ENCODE peak calls at places on chromosomes 1 and 21, in seven cellular contexts. One of them, this sample, is unnamed.

GRCh38 chr1:56654126-56654923 is 9.2 kb downstream of the PRKAA2 start:
- DNase-seq in activated CD4-positive, alpha-beta T cell treated with anti-CD3 and anti-CD28 coated beads for 36 hours: no peak
- DNase-seq in SIG-M5: no peak
- DNase-seq in NCI-H1436: no peak
- DNase-seq in left ventricle myocardium inferior: no peak
- DNase-seq in right cardiac atrium: no peak
- DNase-seq in H4: no peak
- DNase-seq in this sample: no peak

GRCh38 chr1:244836598-244836997 is 1.1 kb downstream of the COX20 start:
- DNase-seq in SIG-M5: no peak
- DNase-seq in activated CD4-positive, alpha-beta T cell treated with anti-CD3 and anti-CD28 coated beads for 36 hours: no peak
- DNase-seq in right cardiac atrium: no peak
- DNase-seq in NCI-H1436: no peak
- DNase-seq in left ventricle myocardium inferior: no peak
- DNase-seq in H4: no peak
- DNase-seq in this sample: no peak

GRCh38 chr1:29521438-29521715 is 285.1 kb downstream of the PTPRU start:
- DNase-seq in H4: no peak
- DNase-seq in activated CD4-positive, alpha-beta T cell treated with anti-CD3 and anti-CD28 coated beads for 36 hours: no peak
- DNase-seq in SIG-M5: no peak
- DNase-seq in left ventricle myocardium inferior: no peak
- DNase-seq in right cardiac atrium: no peak
- DNase-seq in NCI-H1436: no peak
- DNase-seq in this sample: no peak

GRCh38 chr1:44512313-44512885 is 107.3 kb downstream of the RNF220 start:
- DNase-seq in left ventricle myocardium inferior: no peak
- DNase-seq in H4: no peak
- DNase-seq in NCI-H1436: no peak
- DNase-seq in activated CD4-positive, alpha-beta T cell treated with anti-CD3 and anti-CD28 coated beads for 36 hours: peak
- DNase-seq in SIG-M5: no peak
- DNase-seq in right cardiac atrium: no peak
- DNase-seq in this sample: no peak

GRCh38 chr1:174643206-174643605 is 195.4 kb downstream of the GPR52 start:
- DNase-seq in right cardiac atrium: no peak
- DNase-seq in activated CD4-positive, alpha-beta T cell treated with anti-CD3 and anti-CD28 coated beads for 36 hours: no peak
- DNase-seq in SIG-M5: no peak
- DNase-seq in NCI-H1436: no peak
- DNase-seq in H4: no peak
- DNase-seq in left ventricle myocardium inferior: no peak
- DNase-seq in this sample: no peak

GRCh38 chr21:23452384-23453083 is 2154.7 kb downstream of the MRPL39 start:
- DNase-seq in NCI-H1436: peak
- DNase-seq in right cardiac atrium: peak
- DNase-seq in H4: peak
- DNase-seq in activated CD4-positive, alpha-beta T cell treated with anti-CD3 and anti-CD28 coated beads for 36 hours: peak
- DNase-seq in SIG-M5: no peak
- DNase-seq in left ventricle myocardium inferior: no peak
- DNase-seq in this sample: no peak

GRCh38 chr1:237411621-237412020 is 369.6 kb downstream of the RYR2 start:
- DNase-seq in left ventricle myocardium inferior: no peak
- DNase-seq in SIG-M5: no peak
- DNase-seq in right cardiac atrium: no peak
- DNase-seq in H4: peak
- DNase-seq in NCI-H1436: no peak
- DNase-seq in activated CD4-positive, alpha-beta T cell treated with anti-CD3 and anti-CD28 coated beads for 36 hours: peak
- DNase-seq in this sample: no peak

GRCh38 chr21:32412162-32412997 is at the start of gene EVA1C:
- DNase-seq in left ventricle myocardium inferior: peak
- DNase-seq in SIG-M5: no peak
- DNase-seq in right cardiac atrium: peak
- DNase-seq in H4: no peak
- DNase-seq in NCI-H1436: peak
- DNase-seq in activated CD4-positive, alpha-beta T cell treated with anti-CD3 and anti-CD28 coated beads for 36 hours: peak
- DNase-seq in this sample: peak

GRCh38 chr1:184970691-184971161 is 3.6 kb downstream of the NIBAN1 start:
- DNase-seq in NCI-H1436: no peak
- DNase-seq in H4: peak
- DNase-seq in activated CD4-positive, alpha-beta T cell treated with anti-CD3 and anti-CD28 coated beads for 36 hours: peak
- DNase-seq in SIG-M5: no peak
- DNase-seq in left ventricle myocardium inferior: no peak
- DNase-seq in right cardiac atrium: no peak
- DNase-seq in this sample: no peak

GRCh38 chr21:21268061-21268471 is 269.9 kb downstream of the NCAM2 start:
- DNase-seq in activated CD4-positive, alpha-beta T cell treated with anti-CD3 and anti-CD28 coated beads for 36 hours: no peak
- DNase-seq in NCI-H1436: no peak
- DNase-seq in left ventricle myocardium inferior: no peak
- DNase-seq in H4: no peak
- DNase-seq in right cardiac atrium: no peak
- DNase-seq in SIG-M5: no peak
- DNase-seq in this sample: no peak

GRCh38 chr1:230986976-230987375 is 8.1 kb downstream of the ARV1 start:
- DNase-seq in SIG-M5: no peak
- DNase-seq in right cardiac atrium: no peak
- DNase-seq in H4: no peak
- DNase-seq in left ventricle myocardium inferior: no peak
- DNase-seq in activated CD4-positive, alpha-beta T cell treated with anti-CD3 and anti-CD28 coated beads for 36 hours: no peak
- DNase-seq in NCI-H1436: no peak
- DNase-seq in this sample: no peak

GRCh38 chr1:209761021-209761635 is 5.3 kb downstream of the TRAF3IP3 start:
- DNase-seq in SIG-M5: no peak
- DNase-seq in right cardiac atrium: no peak
- DNase-seq in NCI-H1436: no peak
- DNase-seq in H4: no peak
- DNase-seq in activated CD4-positive, alpha-beta T cell treated with anti-CD3 and anti-CD28 coated beads for 36 hours: no peak
- DNase-seq in left ventricle myocardium inferior: no peak
- DNase-seq in this sample: no peak

GRCh38 chr1:219066631-219067349 is 106.9 kb upstream of the LYPLAL1 start:
- DNase-seq in SIG-M5: no peak
- DNase-seq in activated CD4-positive, alpha-beta T cell treated with anti-CD3 and anti-CD28 coated beads for 36 hours: no peak
- DNase-seq in left ventricle myocardium inferior: no peak
- DNase-seq in NCI-H1436: peak
- DNase-seq in H4: peak
- DNase-seq in right cardiac atrium: no peak
- DNase-seq in this sample: no peak

GRCh38 chr1:87284456-87285240 is 44.0 kb upstream of the LMO4 start:
- DNase-seq in H4: no peak
- DNase-seq in NCI-H1436: no peak
- DNase-seq in left ventricle myocardium inferior: no peak
- DNase-seq in SIG-M5: no peak
- DNase-seq in right cardiac atrium: no peak
- DNase-seq in activated CD4-positive, alpha-beta T cell treated with anti-CD3 and anti-CD28 coated beads for 36 hours: no peak
- DNase-seq in this sample: no peak

GRCh38 chr1:225441314-225442119 is 13.7 kb upstream of the LBR start:
- DNase-seq in NCI-H1436: no peak
- DNase-seq in right cardiac atrium: no peak
- DNase-seq in H4: no peak
- DNase-seq in activated CD4-positive, alpha-beta T cell treated with anti-CD3 and anti-CD28 coated beads for 36 hours: no peak
- DNase-seq in left ventricle myocardium inferior: no peak
- DNase-seq in SIG-M5: no peak
- DNase-seq in this sample: no peak

GRCh38 chr1:69794831-69795230 is 227.1 kb downstream of the LRRC7 start:
- DNase-seq in left ventricle myocardium inferior: no peak
- DNase-seq in right cardiac atrium: no peak
- DNase-seq in SIG-M5: no peak
- DNase-seq in activated CD4-positive, alpha-beta T cell treated with anti-CD3 and anti-CD28 coated beads for 36 hours: no peak
- DNase-seq in NCI-H1436: no peak
- DNase-seq in H4: peak
- DNase-seq in this sample: no peak

GRCh38 chr21:42532466-42533181 is 19.0 kb downstream of the SLC37A1 start:
- DNase-seq in NCI-H1436: no peak
- DNase-seq in right cardiac atrium: peak
- DNase-seq in left ventricle myocardium inferior: peak
- DNase-seq in SIG-M5: no peak
- DNase-seq in H4: peak
- DNase-seq in activated CD4-positive, alpha-beta T cell treated with anti-CD3 and anti-CD28 coated beads for 36 hours: no peak
- DNase-seq in this sample: peak

GRCh38 chr21:43209575-43210453 is 41.0 kb downstream of the CRYAA start:
- DNase-seq in right cardiac atrium: peak
- DNase-seq in H4: peak
- DNase-seq in NCI-H1436: no peak
- DNase-seq in activated CD4-positive, alpha-beta T cell treated with anti-CD3 and anti-CD28 coated beads for 36 hours: no peak
- DNase-seq in left ventricle myocardium inferior: no peak
- DNase-seq in SIG-M5: no peak
- DNase-seq in this sample: no peak

GRCh38 chr1:202968895-202969295 is 1.8 kb upstream of the CYB5R1 start:
- DNase-seq in NCI-H1436: peak
- DNase-seq in H4: peak
- DNase-seq in SIG-M5: peak
- DNase-seq in right cardiac atrium: peak
- DNase-seq in activated CD4-positive, alpha-beta T cell treated with anti-CD3 and anti-CD28 coated beads for 36 hours: peak
- DNase-seq in left ventricle myocardium inferior: peak
- DNase-seq in this sample: no peak

GRCh38 chr1:55034476-55035133 is 4.7 kb upstream of the PCSK9 start:
- DNase-seq in H4: no peak
- DNase-seq in left ventricle myocardium inferior: no peak
- DNase-seq in SIG-M5: no peak
- DNase-seq in activated CD4-positive, alpha-beta T cell treated with anti-CD3 and anti-CD28 coated beads for 36 hours: no peak
- DNase-seq in right cardiac atrium: no peak
- DNase-seq in NCI-H1436: no peak
- DNase-seq in this sample: no peak

GRCh38 chr1:228830954-228831481 is 95.7 kb downstream of the RHOU start:
- DNase-seq in SIG-M5: no peak
- DNase-seq in activated CD4-positive, alpha-beta T cell treated with anti-CD3 and anti-CD28 coated beads for 36 hours: no peak
- DNase-seq in NCI-H1436: no peak
- DNase-seq in H4: peak
- DNase-seq in right cardiac atrium: no peak
- DNase-seq in left ventricle myocardium inferior: no peak
- DNase-seq in this sample: no peak

GRCh38 chr1:73333847-73334503 is 864.0 kb downstream of the LRRIQ3 start:
- DNase-seq in NCI-H1436: no peak
- DNase-seq in H4: no peak
- DNase-seq in right cardiac atrium: no peak
- DNase-seq in activated CD4-positive, alpha-beta T cell treated with anti-CD3 and anti-CD28 coated beads for 36 hours: no peak
- DNase-seq in left ventricle myocardium inferior: no peak
- DNase-seq in SIG-M5: no peak
- DNase-seq in this sample: no peak

GRCh38 chr1:8481650-8482380 is 163.9 kb downstream of the SLC45A1 start:
- DNase-seq in right cardiac atrium: no peak
- DNase-seq in H4: no peak
- DNase-seq in NCI-H1436: no peak
- DNase-seq in activated CD4-positive, alpha-beta T cell treated with anti-CD3 and anti-CD28 coated beads for 36 hours: no peak
- DNase-seq in left ventricle myocardium inferior: no peak
- DNase-seq in SIG-M5: no peak
- DNase-seq in this sample: no peak

GRCh38 chr1:109256971-109257681 is 7.8 kb downstream of the CELSR2 start:
- DNase-seq in NCI-H1436: no peak
- DNase-seq in right cardiac atrium: no peak
- DNase-seq in H4: no peak
- DNase-seq in SIG-M5: no peak
- DNase-seq in activated CD4-positive, alpha-beta T cell treated with anti-CD3 and anti-CD28 coated beads for 36 hours: no peak
- DNase-seq in left ventricle myocardium inferior: no peak
- DNase-seq in this sample: no peak

GRCh38 chr1:173301507-173301906 is 94.4 kb upstream of the TNFSF4 start:
- DNase-seq in SIG-M5: no peak
- DNase-seq in NCI-H1436: no peak
- DNase-seq in left ventricle myocardium inferior: no peak
- DNase-seq in H4: no peak
- DNase-seq in right cardiac atrium: no peak
- DNase-seq in activated CD4-positive, alpha-beta T cell treated with anti-CD3 and anti-CD28 coated beads for 36 hours: no peak
- DNase-seq in this sample: no peak

GRCh38 chr1:63626222-63626621 is 33.0 kb downstream of the PGM1 start:
- DNase-seq in activated CD4-positive, alpha-beta T cell treated with anti-CD3 and anti-CD28 coated beads for 36 hours: no peak
- DNase-seq in left ventricle myocardium inferior: no peak
- DNase-seq in NCI-H1436: no peak
- DNase-seq in right cardiac atrium: no peak
- DNase-seq in H4: no peak
- DNase-seq in SIG-M5: no peak
- DNase-seq in this sample: no peak

GRCh38 chr1:7298145-7298544 is 473.0 kb upstream of the VAMP3 start:
- DNase-seq in SIG-M5: no peak
- DNase-seq in left ventricle myocardium inferior: no peak
- DNase-seq in right cardiac atrium: no peak
- DNase-seq in activated CD4-positive, alpha-beta T cell treated with anti-CD3 and anti-CD28 coated beads for 36 hours: no peak
- DNase-seq in NCI-H1436: no peak
- DNase-seq in H4: no peak
- DNase-seq in this sample: no peak

GRCh38 chr1:1004780-1005697 is 5.1 kb upstream of the HES4 start:
- DNase-seq in NCI-H1436: no peak
- DNase-seq in H4: peak
- DNase-seq in right cardiac atrium: peak
- DNase-seq in left ventricle myocardium inferior: no peak
- DNase-seq in activated CD4-positive, alpha-beta T cell treated with anti-CD3 and anti-CD28 coated beads for 36 hours: no peak
- DNase-seq in SIG-M5: no peak
- DNase-seq in this sample: no peak

GRCh38 chr1:230861489-230861888 is 6.8 kb downstream of the C1orf198 start:
- DNase-seq in NCI-H1436: no peak
- DNase-seq in left ventricle myocardium inferior: no peak
- DNase-seq in right cardiac atrium: no peak
- DNase-seq in SIG-M5: no peak
- DNase-seq in H4: no peak
- DNase-seq in activated CD4-positive, alpha-beta T cell treated with anti-CD3 and anti-CD28 coated beads for 36 hours: no peak
- DNase-seq in this sample: no peak

GRCh38 chr1:245332513-245332912 is 177.7 kb downstream of the KIF26B start:
- DNase-seq in SIG-M5: no peak
- DNase-seq in right cardiac atrium: no peak
- DNase-seq in H4: no peak
- DNase-seq in NCI-H1436: no peak
- DNase-seq in left ventricle myocardium inferior: no peak
- DNase-seq in activated CD4-positive, alpha-beta T cell treated with anti-CD3 and anti-CD28 coated beads for 36 hours: peak
- DNase-seq in this sample: no peak

GRCh38 chr1:36083635-36084501 is at the start of gene TEKT2:
- DNase-seq in NCI-H1436: peak
- DNase-seq in left ventricle myocardium inferior: no peak
- DNase-seq in H4: no peak
- DNase-seq in activated CD4-positive, alpha-beta T cell treated with anti-CD3 and anti-CD28 coated beads for 36 hours: no peak
- DNase-seq in SIG-M5: no peak
- DNase-seq in right cardiac atrium: peak
- DNase-seq in this sample: peak

GRCh38 chr1:166489670-166490436 is 323.1 kb upstream of the FAM78B start:
- DNase-seq in NCI-H1436: no peak
- DNase-seq in SIG-M5: no peak
- DNase-seq in H4: peak
- DNase-seq in activated CD4-positive, alpha-beta T cell treated with anti-CD3 and anti-CD28 coated beads for 36 hours: peak
- DNase-seq in right cardiac atrium: peak
- DNase-seq in left ventricle myocardium inferior: no peak
- DNase-seq in this sample: no peak

GRCh38 chr1:30427545-30427944 is 295.8 kb downstream of the MATN1 start:
- DNase-seq in SIG-M5: no peak
- DNase-seq in right cardiac atrium: no peak
- DNase-seq in H4: no peak
- DNase-seq in activated CD4-positive, alpha-beta T cell treated with anti-CD3 and anti-CD28 coated beads for 36 hours: no peak
- DNase-seq in NCI-H1436: no peak
- DNase-seq in left ventricle myocardium inferior: no peak
- DNase-seq in this sample: no peak

GRCh38 chr1:247574236-247574635 is 13.9 kb upstream of the OR2G2 start:
- DNase-seq in left ventricle myocardium inferior: no peak
- DNase-seq in H4: no peak
- DNase-seq in NCI-H1436: no peak
- DNase-seq in right cardiac atrium: no peak
- DNase-seq in activated CD4-positive, alpha-beta T cell treated with anti-CD3 and anti-CD28 coated beads for 36 hours: no peak
- DNase-seq in SIG-M5: no peak
- DNase-seq in this sample: no peak

GRCh38 chr1:163013826-163014600 is 55.1 kb upstream of the RGS4 start:
- DNase-seq in NCI-H1436: no peak
- DNase-seq in SIG-M5: no peak
- DNase-seq in activated CD4-positive, alpha-beta T cell treated with anti-CD3 and anti-CD28 coated beads for 36 hours: no peak
- DNase-seq in left ventricle myocardium inferior: no peak
- DNase-seq in right cardiac atrium: no peak
- DNase-seq in H4: peak
- DNase-seq in this sample: no peak

GRCh38 chr1:197159461-197159860 is 13.0 kb upstream of the ASPM start:
- DNase-seq in right cardiac atrium: no peak
- DNase-seq in H4: no peak
- DNase-seq in activated CD4-positive, alpha-beta T cell treated with anti-CD3 and anti-CD28 coated beads for 36 hours: no peak
- DNase-seq in NCI-H1436: no peak
- DNase-seq in left ventricle myocardium inferior: no peak
- DNase-seq in SIG-M5: no peak
- DNase-seq in this sample: no peak